ENCODE peak calls at places on chromosomes 11 and 22, in eight cellular contexts. I is neural crest cell, G is upper lobe of right lung, K is fibroblast of lung, O is astrocyte of the spinal cord, V is GM06990, D is astrocyte, T is left ventricle myocardium inferior. S is an unnamed sample.

GRCh38 chr11:43933608-43934358 is 8.7 kb upstream of the C11orf96 start:
- DNase-seq in D (no peak), I (no peak), K (peak), O (peak), T (no peak), G (no peak), V (no peak), S (no peak)

GRCh38 chr11:27806122-27806521 is 105.9 kb upstream of the BDNF start:
- DNase-seq in K (no peak), G (no peak), T (no peak), O (no peak), D (no peak), I (no peak), V (no peak), S (no peak)

GRCh38 chr22:17063372-17064106 is 21.3 kb upstream of the IL17RA start:
- DNase-seq in G (no peak), T (no peak), K (no peak), D (no peak), O (no peak), I (no peak), V (no peak), S (no peak)

GRCh38 chr11:57566035-57566504 is 1.4 kb downstream of the UBE2L6 start:
- DNase-seq in I (no peak), O (peak), G (no peak), D (peak), T (no peak), K (peak), V (peak), S (peak)

GRCh38 chr22:50439314-50440250 is 35.3 kb downstream of the SBF1 start:
- DNase-seq in V (peak), T (no peak), O (no peak), G (no peak), D (no peak), K (no peak), I (no peak), S (peak)

GRCh38 chr11:34926101-34926830 is 9.8 kb downstream of the PDHX start:
- DNase-seq in T (no peak), V (peak), D (peak), K (peak), I (no peak), O (peak), G (no peak), S (peak)

GRCh38 chr22:27212617-27213177 is 555.3 kb downstream of the MIAT start:
- DNase-seq in O (peak), V (no peak), K (peak), D (peak), T (peak), G (no peak), I (no peak), S (no peak)

GRCh38 chr11:109423114-109423859 is 1.3 kb downstream of the C11orf87 start:
- DNase-seq in I (peak), K (peak), D (no peak), V (peak), T (no peak), O (peak), G (peak), S (peak)

GRCh38 chr22:36756031-36756430 is 19.9 kb downstream of the IFT27 start:
- DNase-seq in T (no peak), V (no peak), G (peak), O (no peak), D (no peak), I (no peak), K (no peak), S (no peak)

GRCh38 chr11:67439321-67440228 is 2.1 kb upstream of the PTPRCAP start:
- DNase-seq in O (peak), G (no peak), I (no peak), D (no peak), K (no peak), T (no peak), V (no peak), S (no peak)

GRCh38 chr22:39317084-39317755 is 2.2 kb downstream of the RPL3 start:
- DNase-seq in K (no peak), T (no peak), V (no peak), D (no peak), I (no peak), O (no peak), G (no peak), S (no peak)

GRCh38 chr11:46410021-46410420 is 18.4 kb upstream of the CHRM4 start:
- DNase-seq in T (no peak), K (no peak), V (no peak), O (peak), I (no peak), D (no peak), G (peak), S (no peak)

GRCh38 chr11:291281-292210 is 2.6 kb downstream of the PGGHG start:
- DNase-seq in O (no peak), K (no peak), D (no peak), G (peak), T (peak), I (no peak), V (peak), S (no peak)

GRCh38 chr11:63573881-63574855 is 11.0 kb upstream of the PLAAT2 start:
- DNase-seq in G (no peak), T (peak), V (no peak), I (no peak), O (peak), K (peak), D (peak), S (peak)

GRCh38 chr11:3609416-3610265 is 32.2 kb downstream of the ART5 start:
- DNase-seq in G (no peak), T (no peak), V (no peak), K (no peak), D (no peak), O (peak), I (peak), S (peak)

GRCh38 chr11:76218449-76219206 is 12.3 kb upstream of the WNT11 start:
- DNase-seq in K (no peak), T (peak), V (no peak), D (no peak), G (no peak), I (no peak), O (no peak), S (no peak)

GRCh38 chr11:42800041-42800440 is 511.8 kb upstream of the API5 start:
- DNase-seq in G (no peak), D (no peak), K (no peak), I (no peak), T (no peak), V (no peak), O (no peak), S (no peak)

GRCh38 chr11:65446446-65447277 is 24.1 kb downstream of the NEAT1 start:
- DNase-seq in I (no peak), G (no peak), V (peak), O (peak), K (peak), D (peak), T (peak), S (no peak)

GRCh38 chr22:26466196-26466595 is 17.4 kb downstream of the HPS4 start:
- DNase-seq in D (no peak), V (no peak), T (no peak), K (no peak), I (no peak), G (no peak), O (no peak), S (no peak)

GRCh38 chr11:33893711-33894401 is 2.0 kb upstream of the LMO2 start:
- DNase-seq in G (no peak), T (no peak), V (peak), O (no peak), D (peak), K (peak), I (no peak), S (peak)

GRCh38 chr11:71307811-71308645 is 55.7 kb upstream of the SHANK2 start:
- DNase-seq in K (no peak), D (no peak), G (peak), T (no peak), I (no peak), O (no peak), V (no peak), S (no peak)

GRCh38 chr22:28023036-28023435 is 104.0 kb upstream of the PITPNB start:
- DNase-seq in G (peak), D (no peak), K (no peak), O (no peak), V (no peak), I (no peak), T (peak), S (no peak)

GRCh38 chr22:19942886-19943664 is 1.5 kb upstream of the TXNRD2 start:
- DNase-seq in G (peak), K (peak), V (no peak), T (no peak), O (peak), D (peak), I (no peak), S (no peak)

GRCh38 chr11:61505106-61505505 is 3.4 kb upstream of the LRRC10B start:
- DNase-seq in I (no peak), V (no peak), K (no peak), D (no peak), G (no peak), T (no peak), O (no peak), S (no peak)

GRCh38 chr11:65680192-65680743 is 17.6 kb upstream of the RELA start:
- DNase-seq in I (no peak), G (no peak), D (no peak), V (no peak), T (no peak), O (no peak), K (no peak), S (no peak)

GRCh38 chr11:409600-410471 is 5.0 kb downstream of the SIGIRR start:
- DNase-seq in G (no peak), T (no peak), K (no peak), I (no peak), D (no peak), V (peak), O (no peak), S (no peak)

GRCh38 chr11:124863137-124863825 is 2.0 kb upstream of the ROBO3 start:
- DNase-seq in K (peak), T (no peak), O (peak), G (peak), V (no peak), I (no peak), D (no peak), S (no peak)

GRCh38 chr11:19867064-19867463 is 154.4 kb downstream of the NAV2 start:
- DNase-seq in D (no peak), K (no peak), T (no peak), I (no peak), O (no peak), G (no peak), V (no peak), S (no peak)

GRCh38 chr22:47197735-47198500 is 435.5 kb downstream of the TBC1D22A start:
- DNase-seq in G (peak), O (no peak), I (no peak), T (no peak), V (no peak), K (no peak), D (no peak), S (no peak)

GRCh38 chr22:50606126-50606525 is 5.5 kb downstream of the MAPK8IP2 start:
- DNase-seq in V (no peak), O (no peak), D (no peak), T (no peak), K (no peak), I (no peak), G (no peak), S (no peak)

GRCh38 chr11:104380358-104380757 is 216.4 kb upstream of the PDGFD start:
- DNase-seq in K (peak), O (peak), I (no peak), D (peak), G (no peak), V (no peak), T (no peak), S (no peak)

GRCh38 chr11:12108875-12109453 is 1.4 kb upstream of the MICAL2 start:
- DNase-seq in K (no peak), O (no peak), I (no peak), G (no peak), D (no peak), V (no peak), T (no peak), S (no peak)

GRCh38 chr11:102260241-102260640 is 57.0 kb upstream of the BIRC3 start:
- DNase-seq in G (no peak), T (no peak), V (no peak), K (peak), I (no peak), D (peak), O (peak), S (no peak)

GRCh38 chr22:26188341-26188740 is 19.1 kb downstream of the SEZ6L start:
- DNase-seq in V (no peak), O (no peak), T (no peak), G (no peak), D (no peak), I (no peak), K (no peak), S (no peak)

GRCh38 chr11:121137005-121137404 is 36.0 kb downstream of the TECTA start:
- DNase-seq in T (no peak), O (no peak), D (no peak), I (no peak), K (no peak), G (no peak), V (no peak), S (no peak)

GRCh38 chr22:36860821-36861659 is at the start of gene NCF4:
- DNase-seq in T (peak), O (no peak), K (no peak), G (peak), I (no peak), V (peak), D (no peak), S (peak)

DNA sequence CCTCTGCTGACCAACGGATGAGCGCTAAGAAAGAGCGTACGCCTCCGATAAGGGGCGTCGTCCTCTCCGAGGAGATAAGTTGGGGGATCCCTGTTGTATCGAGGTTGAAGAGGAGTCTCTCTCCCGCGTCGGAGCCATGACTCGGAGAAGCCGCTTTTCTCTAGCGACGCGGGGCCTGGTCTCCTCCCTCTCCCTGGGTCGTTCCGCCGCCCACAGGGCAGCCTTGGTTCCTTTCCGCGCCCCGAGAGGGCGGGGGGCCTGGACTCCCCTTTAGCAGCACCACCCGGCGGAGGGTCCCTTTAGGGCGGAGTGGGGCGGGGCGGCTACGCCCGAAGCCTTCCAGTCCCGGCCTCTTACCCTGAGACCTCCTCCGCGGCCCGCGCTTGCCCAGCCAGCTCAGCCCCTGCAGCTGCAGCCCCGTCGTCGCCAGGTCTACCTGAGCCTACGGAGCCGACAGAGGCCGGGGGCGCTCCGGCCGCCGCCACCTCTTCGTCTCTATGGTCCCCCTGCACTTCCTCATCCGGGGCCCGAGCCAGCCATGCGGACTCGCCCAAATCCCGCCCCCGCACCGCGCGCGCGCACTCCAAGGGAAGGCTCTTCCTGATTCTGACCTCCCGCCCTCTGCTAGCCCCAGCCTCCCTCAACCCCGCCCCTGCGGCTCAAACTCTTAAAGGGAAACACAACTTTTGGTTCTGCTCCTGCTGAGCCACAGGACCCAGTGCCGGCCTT is at the start of gene PRR14L:
- DNase-seq in O (peak), T (peak), G (peak), I (peak), D (peak), V (peak), K (peak), S (peak)
- TF ChIP-seq CTCF in O (peak), T (peak), G (no peak), I (no peak), D (no peak), V (peak), K (no peak), S (no peak)

DNA sequence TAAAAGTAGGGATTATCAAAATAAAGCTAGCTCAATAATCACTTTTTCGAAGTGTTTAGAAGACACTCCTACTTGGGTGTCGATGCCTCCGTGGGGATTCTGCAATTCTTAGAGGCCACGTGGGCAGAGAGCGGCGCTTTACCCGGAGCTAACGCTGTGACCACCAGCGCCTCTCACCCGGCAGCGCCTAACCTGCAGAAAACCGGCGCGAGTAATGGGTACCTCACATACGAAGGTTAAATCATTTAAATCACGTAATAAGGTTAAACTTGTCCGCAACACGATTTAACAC is 547 bp downstream of the TAF1D start:
- DNase-seq in V (no peak), K (peak), G (peak), D (peak), I (peak), O (peak), T (peak), S (peak)
- TF ChIP-seq CTCF in V (no peak), K (no peak), G (no peak), D (no peak), I (no peak), O (no peak), T (no peak), S (no peak)

GRCh38 chr11:68963779-68964178 is 17.0 kb downstream of the MRGPRD start:
- DNase-seq in I (no peak), G (peak), T (no peak), O (no peak), K (no peak), V (no peak), D (no peak), S (no peak)
- TF ChIP-seq CTCF in I (no peak), G (no peak), T (no peak), O (no peak), K (no peak), V (no peak), D (no peak), S (no peak)

DNA sequence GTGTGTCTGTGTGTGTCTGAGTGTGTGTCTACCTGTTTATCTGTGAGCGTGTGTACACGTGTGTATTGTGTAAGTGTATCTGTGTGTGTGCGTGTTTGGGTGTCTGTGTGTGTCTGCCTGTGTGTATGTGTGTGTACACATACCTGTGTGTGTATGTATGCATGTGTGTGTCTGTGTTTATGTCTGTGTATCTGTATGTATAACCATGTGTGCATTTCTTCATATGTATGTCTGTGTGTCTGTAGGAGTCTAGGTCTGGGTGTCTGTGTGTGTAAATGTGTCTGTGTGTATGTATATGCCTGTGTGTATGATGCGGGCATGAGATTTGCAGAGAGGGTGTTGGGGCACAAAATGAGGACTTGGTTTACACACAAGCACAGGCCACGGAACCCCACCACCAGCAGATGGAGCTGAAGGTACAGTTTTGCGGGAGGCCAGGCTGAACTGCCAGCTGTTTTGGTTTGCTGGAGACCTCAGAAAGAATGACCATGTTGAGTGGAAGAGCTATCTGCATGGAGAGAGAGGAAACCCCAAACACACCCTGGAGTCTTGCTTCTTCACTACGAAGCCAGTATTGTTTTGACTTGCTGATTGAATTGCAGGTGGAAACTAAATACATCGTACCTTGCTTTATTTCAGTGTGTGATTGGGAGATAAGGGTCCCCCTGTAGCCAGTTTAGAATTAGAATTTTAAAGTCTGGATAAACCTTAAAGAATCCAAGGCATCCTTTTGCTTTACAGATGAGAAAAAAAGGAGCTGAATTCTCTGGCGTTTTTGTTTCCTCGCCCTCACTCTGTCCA is 497.2 kb downstream of the NTM start:
- DNase-seq in G (no peak), I (peak), T (peak), K (peak), V (peak), O (peak), D (peak), S (peak)
- TF ChIP-seq CTCF in G (peak), I (peak), T (peak), K (peak), V (peak), O (peak), D (peak), S (peak)

GRCh38 chr11:14643697-14644395 is at the start of gene PDE3B:
- DNase-seq in I (peak), K (peak), G (peak), V (peak), T (peak), O (peak), D (peak), S (peak)

GRCh38 chr11:14645985-14646900 is 2.6 kb downstream of the PDE3B start:
- DNase-seq in V (no peak), G (no peak), T (no peak), O (no peak), D (no peak), K (no peak), I (no peak), S (no peak)

GRCh38 chr11:14642873-14643696 is 519 bp upstream of the PDE3B start:
- DNase-seq in I (peak), O (no peak), D (no peak), K (no peak), T (no peak), G (peak), V (no peak), S (peak)

GRCh38 chr11:14645247-14645912 is 1.8 kb downstream of the PDE3B start:
- DNase-seq in V (no peak), O (peak), K (peak), T (no peak), G (no peak), I (no peak), D (peak), S (peak)

GRCh38 chr11:14644396-14645246 is 1.0 kb downstream of the PDE3B start:
- DNase-seq in D (no peak), V (peak), K (peak), I (peak), O (peak), T (peak), G (peak), S (peak)
- TF ChIP-seq CTCF in D (no peak), V (no peak), K (no peak), I (no peak), O (no peak), T (peak), G (no peak), S (no peak)